ENCODE peak calls at places on chromosomes 7 and 10, in eight cellular contexts. C, E, R, M, P, L, Y and K are unnamed samples.

GRCh38 chr10:110376021-110376773 is 71.5 kb upstream of the SMNDC1 start:
- DNase-seq in C (peak; percentile 73), E (no peak), R (no peak), M (no peak), P (no peak), L (no peak), Y (no peak), K (no peak)

GRCh38 chr7:17274551-17275245 is 23.8 kb upstream of the AHR start:
- DNase-seq in C (no peak), E (no peak), R (no peak), M (no peak), P (peak; percentile 15), L (no peak), Y (no peak), K (no peak)

GRCh38 chr10:122147731-122148130 is 123.4 kb upstream of the BTBD16 start:
- DNase-seq in C (no peak), E (no peak), R (no peak), M (no peak), P (no peak), L (no peak), Y (no peak), K (no peak)

GRCh38 chr10:122352817-122353525 is 21.5 kb upstream of the PLEKHA1 start:
- DNase-seq in C (no peak), E (no peak), R (no peak), M (no peak), P (no peak), L (no peak), Y (no peak), K (no peak)

GRCh38 chr7:135853499-135853898 is 104.9 kb upstream of the FAM180A start:
- DNase-seq in C (no peak), E (no peak), R (no peak), M (no peak), P (peak; percentile 58), L (peak; percentile 47), Y (no peak), K (no peak)

GRCh38 chr10:109018892-109019507 is 904.3 kb downstream of the XPNPEP1 start:
- DNase-seq in C (no peak), E (no peak), R (no peak), M (no peak), P (peak; percentile 65), L (no peak), Y (no peak), K (no peak)

GRCh38 chr10:125575843-125576242 is 107.1 kb downstream of the TEX36 start:
- DNase-seq in C (no peak), E (no peak), R (no peak), M (no peak), P (no peak), L (no peak), Y (no peak), K (no peak)

GRCh38 chr10:1788401-1788800 is 51.1 kb upstream of the ADARB2 start:
- DNase-seq in C (no peak), E (no peak), R (no peak), M (no peak), P (no peak), L (no peak), Y (peak; percentile 70), K (no peak)

GRCh38 chr7:97004237-97004930 is 969 bp upstream of the DLX6 start:
- DNase-seq in C (no peak), E (no peak), R (no peak), M (no peak), P (no peak), L (no peak), Y (no peak), K (no peak)

GRCh38 chr10:91528080-91528479 is 104.8 kb downstream of the PPP1R3C start:
- DNase-seq in C (no peak), E (no peak), R (no peak), M (no peak), P (no peak), L (no peak), Y (no peak), K (no peak)

DNA sequence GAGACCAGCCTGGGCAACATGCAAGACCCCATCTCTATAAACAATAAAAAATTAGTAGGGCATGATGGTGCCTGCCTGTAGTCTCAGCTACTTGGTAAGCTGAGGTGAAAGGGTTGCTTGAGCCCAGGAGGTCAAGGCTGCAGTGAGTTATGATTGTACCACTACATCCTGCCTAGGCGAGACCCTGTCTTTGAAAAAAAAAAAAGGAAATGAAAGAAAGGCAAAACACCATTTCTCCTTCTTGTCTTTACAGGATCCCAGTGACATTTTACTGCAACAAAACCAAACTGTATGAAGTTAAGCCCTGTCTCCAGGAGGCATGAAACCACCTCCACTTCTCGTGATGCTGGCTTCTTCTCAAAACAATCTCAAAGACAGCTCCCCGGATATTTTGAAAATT is 29.9 kb upstream of the PBLD start:
- DNase-seq in C (no peak), E (no peak), R (no peak), M (no peak), P (no peak), L (no peak), Y (no peak), K (no peak)
- H3K36me3 ChIP-seq in C (no peaks in the 10 kb centered on the region), E (no peaks in the 10 kb centered on the region), R (peaks cover 2% of the 10 kb centered on the region), M (peaks cover 4% of the 10 kb centered on the region), P (peaks cover 40% of the 10 kb centered on the region), L (peaks cover 21% of the 10 kb centered on the region), Y (peaks cover 14% of the 10 kb centered on the region), K (no peaks in the 10 kb centered on the region)

DNA sequence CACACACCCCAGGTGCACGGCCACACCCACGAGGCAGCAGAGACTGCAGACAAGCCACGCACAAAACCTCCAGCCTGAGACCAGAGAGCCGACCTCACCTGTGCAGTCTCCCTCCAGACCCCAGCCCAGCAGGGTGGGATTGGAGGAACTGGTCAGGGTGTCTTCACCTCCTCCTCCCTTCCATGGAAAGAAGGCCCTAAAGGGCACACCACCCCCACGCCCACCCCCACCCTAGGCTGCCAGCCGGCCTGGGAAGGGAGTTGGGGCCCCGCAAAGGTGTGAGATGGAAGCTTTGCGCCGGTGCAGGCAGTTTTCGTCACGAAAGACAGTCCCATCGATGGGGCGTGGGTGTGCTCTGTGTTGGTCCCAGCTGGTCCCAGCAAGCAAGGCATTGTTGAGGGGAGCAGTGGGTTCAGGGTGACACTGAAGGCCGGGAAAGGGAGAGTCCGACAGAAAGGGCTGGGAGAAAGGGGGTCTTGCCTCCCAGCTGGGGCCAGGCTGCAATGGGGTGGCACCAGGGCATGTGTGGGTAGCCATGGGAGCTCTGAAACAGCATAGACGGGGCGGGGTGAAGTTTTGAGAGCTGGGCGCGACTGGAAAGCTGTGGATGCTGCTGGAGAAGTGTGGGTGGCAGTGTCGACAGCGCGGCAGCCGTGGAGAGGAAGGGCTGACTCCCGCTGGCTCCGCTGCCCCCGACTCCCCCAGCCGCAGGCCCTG is 349.2 kb downstream of the GLRX3 start:
- DNase-seq in C (no peak), E (no peak), R (no peak), M (no peak), P (no peak), L (no peak), Y (no peak), K (no peak)
- H3K9me3 ChIP-seq in C (no peaks in the 10 kb centered on the region), E (no peaks in the 10 kb centered on the region), R (no peaks in the 10 kb centered on the region), M (no peaks in the 10 kb centered on the region), P (no peaks in the 10 kb centered on the region), L (no peaks in the 10 kb centered on the region), Y (no peaks in the 10 kb centered on the region), K (peaks cover 50% of the 10 kb centered on the region)

GRCh38 chr10:77763453-77764430 is 126.1 kb upstream of the KCNMA1 start:
- DNase-seq in C (no peak), E (no peak), R (no peak), M (no peak), P (peak; percentile 22), L (no peak), Y (peak; percentile 22), K (no peak)
- H3K27ac ChIP-seq in C (no peak overlapping the region), E (no peak overlapping the region), R (no peak overlapping the region), M (no peak overlapping the region), P (no peak overlapping the region), L (no peak overlapping the region), Y (no peak overlapping the region), K (no peak overlapping the region)

GRCh38 chr10:124278356-124278755 is 140.4 kb downstream of the OAT start:
- DNase-seq in C (no peak), E (no peak), R (no peak), M (no peak), P (no peak), L (no peak), Y (no peak), K (no peak)
- H3K36me3 ChIP-seq in C (no peaks in the 10 kb centered on the region), E (no peaks in the 10 kb centered on the region), R (no peaks in the 10 kb centered on the region), M (no peaks in the 10 kb centered on the region), P (no peaks in the 10 kb centered on the region), L (no peaks in the 10 kb centered on the region), Y (no peaks in the 10 kb centered on the region), K (no peaks in the 10 kb centered on the region)

DNA sequence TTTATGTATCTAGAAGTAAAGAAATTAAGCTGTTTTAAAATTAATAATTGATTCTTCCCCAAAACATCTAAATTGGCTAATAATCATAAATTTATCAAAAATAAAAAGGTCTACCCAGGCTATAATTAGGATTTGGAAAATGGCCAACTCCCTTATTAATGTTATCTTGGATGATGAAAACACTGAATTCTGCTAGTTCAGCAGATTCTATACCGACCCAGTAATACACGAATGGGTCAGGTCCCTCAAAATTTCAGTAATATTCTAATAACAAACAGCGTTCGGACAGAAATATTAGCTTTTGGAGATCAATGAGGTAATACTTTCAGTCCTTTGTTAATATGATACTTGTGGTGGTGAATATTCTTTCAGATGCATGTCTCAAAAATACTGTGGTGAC is 360.7 kb upstream of the MGMT start:
- DNase-seq in C (no peak), E (no peak), R (no peak), M (no peak), P (no peak), L (no peak), Y (no peak), K (no peak)
- H3K9me3 ChIP-seq in C (no peaks in the 10 kb centered on the region), E (no peaks in the 10 kb centered on the region), R (peaks cover 17% of the 10 kb centered on the region), M (no peaks in the 10 kb centered on the region), P (no peaks in the 10 kb centered on the region), L (no peaks in the 10 kb centered on the region), Y (no peaks in the 10 kb centered on the region), K (no peaks in the 10 kb centered on the region)

GRCh38 chr10:14612873-14613569 is 161.7 kb downstream of the FAM107B start:
- DNase-seq in C (no peak), E (no peak), R (no peak), M (no peak), P (no peak), L (no peak), Y (no peak), K (no peak)
- H3K27ac ChIP-seq in C (no peak overlapping the region), E (no peak overlapping the region), R (no peak overlapping the region), M (no peak overlapping the region), P (no peak overlapping the region), L (no peak overlapping the region), Y (no peak overlapping the region), K (no peak overlapping the region)